ENCODE peak calls at places on chromosomes 5 and 9, in five cellular contexts. One of them, this sample, is unnamed.

GRCh38 chr5:14341571-14342225 is 198.6 kb downstream of the TRIO start:
- DNase-seq in stomach: no peak
- DNase-seq in kidney: no peak
- DNase-seq in OCI-LY7: peak; percentile 15
- DNase-seq in left ventricle myocardium inferior: no peak
- DNase-seq in this sample: no peak

GRCh38 chr5:56588636-56589485 is 226.5 kb upstream of the MAP3K1 start:
- DNase-seq in left ventricle myocardium inferior: peak; percentile 74
- DNase-seq in stomach: peak; percentile 32
- DNase-seq in OCI-LY7: peak; percentile 93
- DNase-seq in kidney: peak; percentile 76
- DNase-seq in this sample: no peak

GRCh38 chr5:177304392-177305119 is 957 bp downstream of the PRELID1 start:
- DNase-seq in OCI-LY7: peak; percentile 31
- DNase-seq in stomach: no peak
- DNase-seq in kidney: no peak
- DNase-seq in left ventricle myocardium inferior: no peak
- DNase-seq in this sample: no peak

GRCh38 chr9:126607086-126607485 is 6.6 kb upstream of the LMX1B start:
- DNase-seq in kidney: no peak
- DNase-seq in left ventricle myocardium inferior: no peak
- DNase-seq in stomach: no peak
- DNase-seq in OCI-LY7: peak; percentile 5
- DNase-seq in this sample: no peak

GRCh38 chr9:125142560-125143376 is 560 bp downstream of the SCAI start:
- DNase-seq in left ventricle myocardium inferior: no peak
- DNase-seq in stomach: no peak
- DNase-seq in OCI-LY7: peak; percentile 57
- DNase-seq in kidney: no peak
- DNase-seq in this sample: peak; percentile 20

GRCh38 chr9:14365667-14366066 is 51.7 kb upstream of the NFIB start:
- DNase-seq in stomach: no peak
- DNase-seq in left ventricle myocardium inferior: no peak
- DNase-seq in OCI-LY7: no peak
- DNase-seq in kidney: no peak
- DNase-seq in this sample: no peak

GRCh38 chr5:173016621-173017046 is 33.1 kb downstream of the ATP6V0E1 start:
- DNase-seq in OCI-LY7: no peak
- DNase-seq in kidney: no peak
- DNase-seq in left ventricle myocardium inferior: no peak
- DNase-seq in stomach: no peak
- DNase-seq in this sample: peak; percentile 40

GRCh38 chr5:140801494-140801841 is 611 bp downstream of the PCDHA3 start:
- DNase-seq in kidney: no peak
- DNase-seq in stomach: no peak
- DNase-seq in left ventricle myocardium inferior: no peak
- DNase-seq in OCI-LY7: no peak
- DNase-seq in this sample: peak; percentile 48

GRCh38 chr5:62083247-62083646 is 222.8 kb upstream of the KIF2A start:
- DNase-seq in kidney: no peak
- DNase-seq in stomach: no peak
- DNase-seq in left ventricle myocardium inferior: no peak
- DNase-seq in OCI-LY7: no peak
- DNase-seq in this sample: no peak
- H3K27ac ChIP-seq in kidney: no peak overlapping the region
- H3K27ac ChIP-seq in stomach: no peak overlapping the region
- H3K27ac ChIP-seq in left ventricle myocardium inferior: no peak overlapping the region
- H3K27ac ChIP-seq in OCI-LY7: no peak overlapping the region
- H3K27ac ChIP-seq in this sample: no peak overlapping the region

DNA sequence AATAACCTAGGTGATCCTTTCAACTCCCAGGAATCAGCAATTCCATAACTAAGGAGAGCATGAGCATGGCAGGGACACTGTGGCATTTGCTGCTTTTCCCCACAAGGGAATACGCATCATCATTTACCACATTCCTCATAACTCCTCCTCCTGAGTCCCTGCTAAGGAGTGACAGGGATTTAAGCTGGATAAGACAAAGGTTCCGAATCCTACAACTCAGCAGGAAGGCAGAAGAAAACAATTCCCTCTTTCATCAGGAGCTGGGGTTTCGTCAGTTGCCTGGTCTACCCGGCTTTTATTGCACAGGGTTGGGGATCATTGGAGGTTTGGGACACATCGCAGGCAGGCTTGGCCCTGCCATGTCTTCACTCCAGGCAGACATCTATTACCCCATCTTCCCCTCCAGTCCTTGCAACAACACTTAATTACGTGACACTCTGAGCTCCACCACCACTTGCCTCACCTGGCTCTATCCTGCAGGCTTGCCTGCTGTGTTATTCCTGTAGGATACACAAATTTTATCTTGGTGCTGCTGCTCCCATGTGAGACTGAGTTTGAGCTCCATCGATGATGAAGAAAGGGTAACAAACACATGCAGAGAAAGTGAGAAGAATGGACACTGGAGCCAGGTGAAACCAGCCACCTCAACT is 563.0 kb upstream of the KLF4 start:
- DNase-seq in OCI-LY7: no peak
- DNase-seq in stomach: no peak
- DNase-seq in kidney: no peak
- DNase-seq in left ventricle myocardium inferior: no peak
- DNase-seq in this sample: no peak
- H3K4me1 ChIP-seq in OCI-LY7: no peaks in the 10 kb centered on the region
- H3K4me1 ChIP-seq in stomach: peaks cover 36% of the 10 kb centered on the region
- H3K4me1 ChIP-seq in kidney: no peaks in the 10 kb centered on the region
- H3K4me1 ChIP-seq in left ventricle myocardium inferior: peaks cover 32% of the 10 kb centered on the region
- H3K4me1 ChIP-seq in this sample: peaks cover 14% of the 10 kb centered on the region

GRCh38 chr9:22031664-22032411 is 22.7 kb upstream of the CDKN2B start:
- DNase-seq in OCI-LY7: no peak
- DNase-seq in kidney: no peak
- DNase-seq in stomach: no peak
- DNase-seq in left ventricle myocardium inferior: no peak
- DNase-seq in this sample: no peak
- H3K27ac ChIP-seq in OCI-LY7: no peak overlapping the region
- H3K27ac ChIP-seq in kidney: no peak overlapping the region
- H3K27ac ChIP-seq in stomach: no peak overlapping the region
- H3K27ac ChIP-seq in left ventricle myocardium inferior: no peak overlapping the region
- H3K27ac ChIP-seq in this sample: no peak overlapping the region

DNA sequence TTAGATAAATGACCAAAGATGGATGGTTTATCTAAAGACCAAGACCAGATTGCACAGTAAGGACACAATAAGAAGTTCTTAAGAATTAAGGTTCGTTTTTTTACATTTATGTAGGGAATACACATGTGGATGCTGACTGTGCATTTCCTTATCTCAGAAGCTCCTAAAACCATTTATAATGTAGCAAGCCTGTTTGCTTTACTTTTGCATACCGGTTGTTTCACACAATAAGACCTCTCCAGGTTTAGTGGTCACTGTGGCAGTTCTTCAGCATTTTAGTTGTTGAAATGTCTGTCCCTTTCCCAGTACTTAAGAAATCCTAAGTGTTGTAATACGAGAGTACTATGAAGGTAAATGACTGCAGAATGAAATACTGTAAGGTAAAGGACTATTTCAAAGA is 43.6 kb downstream of the BASP1 start:
- DNase-seq in stomach: no peak
- DNase-seq in OCI-LY7: no peak
- DNase-seq in left ventricle myocardium inferior: no peak
- DNase-seq in kidney: no peak
- DNase-seq in this sample: no peak
- H3K4me1 ChIP-seq in stomach: no peaks in the 10 kb centered on the region
- H3K4me1 ChIP-seq in OCI-LY7: peaks cover 45% of the 10 kb centered on the region
- H3K4me1 ChIP-seq in left ventricle myocardium inferior: no peaks in the 10 kb centered on the region
- H3K4me1 ChIP-seq in kidney: no peaks in the 10 kb centered on the region
- H3K4me1 ChIP-seq in this sample: no peaks in the 10 kb centered on the region

GRCh38 chr5:68215888-68216736 is 556 bp downstream of the PIK3R1 start:
- DNase-seq in left ventricle myocardium inferior: peak; percentile 50
- DNase-seq in OCI-LY7: peak; percentile 80
- DNase-seq in stomach: peak; percentile 48
- DNase-seq in kidney: peak; percentile 86
- DNase-seq in this sample: peak; percentile 52
- H3K27ac ChIP-seq in left ventricle myocardium inferior: peak overlapping the region; percentile 99
- H3K27ac ChIP-seq in OCI-LY7: peak overlapping the region; percentile 95
- H3K27ac ChIP-seq in stomach: peak overlapping the region; percentile 99
- H3K27ac ChIP-seq in kidney: peak overlapping the region; percentile 90
- H3K27ac ChIP-seq in this sample: peak overlapping the region; percentile 96

GRCh38 chr5:157253547-157253946 is 12.4 kb upstream of the CYFIP2 start:
- DNase-seq in kidney: no peak
- DNase-seq in OCI-LY7: peak; percentile 71
- DNase-seq in stomach: peak; percentile 47
- DNase-seq in left ventricle myocardium inferior: no peak
- DNase-seq in this sample: peak; percentile 55
- H3K4me1 ChIP-seq in kidney: no peaks in the 10 kb centered on the region
- H3K4me1 ChIP-seq in OCI-LY7: peaks cover 10% of the 10 kb centered on the region
- H3K4me1 ChIP-seq in stomach: peaks cover 6% of the 10 kb centered on the region
- H3K4me1 ChIP-seq in left ventricle myocardium inferior: no peaks in the 10 kb centered on the region
- H3K4me1 ChIP-seq in this sample: no peaks in the 10 kb centered on the region

This sample was measured in testis.